ENCODE peak calls at places on chromosomes 11 and 22, in four cellular contexts. C is WTC11, L is hypothalamus, K is AG20443. O is an unnamed sample.

GRCh38 chr11:7251836-7252682 is at the start of gene SYT9:
- DNase-seq in C (peak), L (peak), K (peak), O (no peak)

GRCh38 chr11:110430267-110431211 is 791 bp downstream of the FDX1 start:
- DNase-seq in C (no peak), L (peak), K (peak), O (peak)

GRCh38 chr11:122765487-122766131 is 72.7 kb upstream of the CRTAM start:
- DNase-seq in C (no peak), L (no peak), K (no peak), O (no peak)

GRCh38 chr11:27973851-27974536 is 134.0 kb downstream of the KIF18A start:
- DNase-seq in C (no peak), L (no peak), K (no peak), O (no peak)

GRCh38 chr11:5923427-5923776 is 18.6 kb upstream of the OR56A3 start:
- DNase-seq in C (no peak), L (no peak), K (no peak), O (no peak)

GRCh38 chr22:46107089-46107664 is 43.1 kb upstream of the PPARA start:
- DNase-seq in C (no peak), L (peak), K (no peak), O (no peak)

GRCh38 chr22:39178206-39179111 is 26.0 kb upstream of the CBX7 start:
- DNase-seq in C (no peak), L (no peak), K (no peak), O (no peak)

GRCh38 chr11:62721994-62722393 is 5.3 kb downstream of the HNRNPUL2 start:
- DNase-seq in C (no peak), L (no peak), K (no peak), O (no peak)

GRCh38 chr11:69357458-69358397 is 63.8 kb downstream of the MYEOV start:
- DNase-seq in C (no peak), L (no peak), K (no peak), O (no peak)

GRCh38 chr22:38878001-38878400 is 6.0 kb upstream of the CBX6 start:
- DNase-seq in C (no peak), L (no peak), K (no peak), O (no peak)

GRCh38 chr11:3126901-3127691 is 38.0 kb downstream of the OSBPL5 start:
- DNase-seq in C (peak), L (no peak), K (no peak), O (no peak)

GRCh38 chr22:45572444-45572843 is 69.8 kb downstream of the FBLN1 start:
- DNase-seq in C (no peak), L (no peak), K (peak), O (no peak)

GRCh38 chr11:17827006-17827405 is 92.4 kb downstream of the KCNC1 start:
- DNase-seq in C (no peak), L (no peak), K (no peak), O (no peak)

GRCh38 chr11:120027546-120028180 is 110.2 kb downstream of the TRIM29 start:
- DNase-seq in C (no peak), L (no peak), K (no peak), O (no peak)

O was measured in effector CD4-positive, alpha-beta T cell.